ENCODE peak calls at places on chromosome 2, in six cellular contexts. One of them, this sample, is unnamed.

GRCh38 chr2:207869784-207870778 is 100.4 kb upstream of the FZD5 start:
- DNase-seq in right atrium auricular region: no peak
- DNase-seq in AG09319: no peak
- DNase-seq in ovary: no peak
- DNase-seq in uterus: no peak
- DNase-seq in HepG2: peak
- DNase-seq in this sample: no peak

GRCh38 chr2:120401275-120402069 is 55.5 kb downstream of the INHBB start:
- DNase-seq in right atrium auricular region: no peak
- DNase-seq in AG09319: no peak
- DNase-seq in ovary: peak
- DNase-seq in uterus: no peak
- DNase-seq in HepG2: no peak
- DNase-seq in this sample: peak

GRCh38 chr2:11681722-11682589 is 12.0 kb upstream of the NTSR2 start:
- DNase-seq in right atrium auricular region: no peak
- DNase-seq in AG09319: no peak
- DNase-seq in ovary: peak
- DNase-seq in uterus: no peak
- DNase-seq in HepG2: peak
- DNase-seq in this sample: no peak

GRCh38 chr2:133956434-133956935 is 297.4 kb upstream of the MGAT5 start:
- DNase-seq in right atrium auricular region: no peak
- DNase-seq in AG09319: no peak
- DNase-seq in ovary: no peak
- DNase-seq in uterus: no peak
- DNase-seq in HepG2: no peak
- DNase-seq in this sample: no peak

GRCh38 chr2:8886876-8887275 is 49.5 kb upstream of the KIDINS220 start:
- DNase-seq in right atrium auricular region: no peak
- DNase-seq in AG09319: no peak
- DNase-seq in ovary: no peak
- DNase-seq in uterus: no peak
- DNase-seq in HepG2: no peak
- DNase-seq in this sample: no peak

GRCh38 chr2:98854675-98855074 is 81.3 kb downstream of the CRACDL start:
- DNase-seq in right atrium auricular region: no peak
- DNase-seq in AG09319: no peak
- DNase-seq in ovary: no peak
- DNase-seq in uterus: no peak
- DNase-seq in HepG2: no peak
- DNase-seq in this sample: no peak

GRCh38 chr2:16656784-16657391 is 8.7 kb downstream of the CYRIA start:
- DNase-seq in right atrium auricular region: peak
- DNase-seq in AG09319: no peak
- DNase-seq in ovary: no peak
- DNase-seq in uterus: no peak
- DNase-seq in HepG2: no peak
- DNase-seq in this sample: no peak

GRCh38 chr2:233089851-233090250 is 29.7 kb downstream of the INPP5D start:
- DNase-seq in right atrium auricular region: no peak
- DNase-seq in AG09319: no peak
- DNase-seq in ovary: no peak
- DNase-seq in uterus: no peak
- DNase-seq in HepG2: no peak
- DNase-seq in this sample: no peak

GRCh38 chr2:164655750-164656149 is 34.5 kb upstream of the GRB14 start:
- DNase-seq in right atrium auricular region: no peak
- DNase-seq in AG09319: no peak
- DNase-seq in ovary: no peak
- DNase-seq in uterus: no peak
- DNase-seq in HepG2: no peak
- DNase-seq in this sample: no peak

GRCh38 chr2:53435610-53436009 is 332.0 kb upstream of the CHAC2 start:
- DNase-seq in right atrium auricular region: no peak
- DNase-seq in AG09319: no peak
- DNase-seq in ovary: no peak
- DNase-seq in uterus: no peak
- DNase-seq in HepG2: no peak
- DNase-seq in this sample: no peak
- TF ChIP-seq CTCF in right atrium auricular region: no peak
- TF ChIP-seq CTCF in AG09319: no peak
- TF ChIP-seq CTCF in ovary: no peak
- TF ChIP-seq CTCF in uterus: no peak
- TF ChIP-seq CTCF in HepG2: no peak
- TF ChIP-seq CTCF in this sample: no peak

GRCh38 chr2:159555651-159556392 is 60.5 kb downstream of the BAZ2B start:
- DNase-seq in right atrium auricular region: no peak
- DNase-seq in AG09319: no peak
- DNase-seq in ovary: no peak
- DNase-seq in uterus: no peak
- DNase-seq in HepG2: no peak
- DNase-seq in this sample: no peak

GRCh38 chr2:159561242-159561641 is 55.1 kb downstream of the BAZ2B start:
- DNase-seq in right atrium auricular region: no peak
- DNase-seq in AG09319: no peak
- DNase-seq in ovary: no peak
- DNase-seq in uterus: no peak
- DNase-seq in HepG2: no peak
- DNase-seq in this sample: no peak

GRCh38 chr2:159559034-159559433 is 57.3 kb downstream of the BAZ2B start:
- DNase-seq in right atrium auricular region: no peak
- DNase-seq in AG09319: no peak
- DNase-seq in ovary: no peak
- DNase-seq in uterus: no peak
- DNase-seq in HepG2: no peak
- DNase-seq in this sample: no peak

GRCh38 chr2:159558479-159558878 is 57.9 kb downstream of the BAZ2B start:
- DNase-seq in right atrium auricular region: no peak
- DNase-seq in AG09319: no peak
- DNase-seq in ovary: no peak
- DNase-seq in uterus: no peak
- DNase-seq in HepG2: no peak
- DNase-seq in this sample: no peak

DNA sequence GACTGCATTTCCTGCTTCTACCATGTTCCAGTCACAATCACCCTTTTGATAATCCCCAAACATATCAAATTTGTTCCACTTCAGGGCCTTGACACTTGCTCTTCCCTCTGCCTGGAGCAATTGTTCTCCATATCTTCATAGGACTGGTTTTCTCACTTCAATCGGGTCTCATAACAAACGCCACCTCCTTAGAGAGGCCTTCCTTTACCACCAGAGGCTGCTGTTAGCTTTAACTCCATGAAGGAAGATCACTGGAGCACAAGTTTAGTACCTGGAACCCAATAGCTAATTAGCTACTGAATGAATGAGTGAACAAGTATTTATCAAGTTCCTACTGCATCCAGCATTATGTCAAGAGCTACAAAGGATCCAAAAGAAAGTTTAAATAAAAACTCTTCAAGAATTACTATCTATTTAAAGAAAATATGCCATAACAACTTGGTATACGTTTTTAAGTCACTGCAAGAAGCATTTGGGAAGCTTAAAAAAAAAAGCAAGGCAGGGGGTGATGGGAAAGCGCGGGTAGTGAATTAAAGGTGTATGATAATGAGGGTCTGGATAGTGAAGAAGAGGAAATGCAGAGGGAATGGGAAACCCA is 58.8 kb downstream of the BAZ2B start:
- DNase-seq in right atrium auricular region: no peak
- DNase-seq in AG09319: no peak
- DNase-seq in ovary: no peak
- DNase-seq in uterus: no peak
- DNase-seq in HepG2: peak
- DNase-seq in this sample: no peak
- TF ChIP-seq CTCF in right atrium auricular region: peak
- TF ChIP-seq CTCF in AG09319: peak
- TF ChIP-seq CTCF in ovary: no peak
- TF ChIP-seq CTCF in uterus: no peak
- TF ChIP-seq CTCF in HepG2: peak
- TF ChIP-seq CTCF in this sample: no peak

DNA sequence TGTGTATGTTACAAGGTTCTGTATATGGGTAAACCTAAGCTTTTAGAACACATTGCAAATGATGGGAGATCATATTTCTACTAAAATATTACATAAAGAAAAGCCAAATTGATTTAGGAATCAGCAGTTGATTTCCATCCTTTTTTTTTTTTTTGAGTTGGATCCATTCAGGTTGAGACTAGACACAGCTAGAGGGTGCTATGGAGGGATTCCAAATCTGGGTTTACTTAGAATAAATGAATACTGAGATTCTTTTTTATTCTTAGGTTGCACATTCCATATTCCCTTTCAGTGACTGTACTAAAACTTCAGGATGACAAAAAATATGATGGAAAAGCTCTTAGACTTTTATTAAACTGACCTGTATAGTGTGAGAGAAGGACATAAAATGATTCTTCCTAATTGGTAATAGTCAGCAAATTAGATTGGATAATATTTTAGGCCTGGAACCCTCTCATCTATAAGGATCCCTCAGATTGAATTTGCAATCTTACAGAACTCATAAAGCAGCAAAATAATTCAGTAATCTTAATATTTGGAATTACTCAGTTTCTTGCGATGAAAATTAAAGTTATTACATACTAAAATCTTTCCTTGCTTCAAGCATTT is 183.3 kb upstream of the SESTD1 start:
- DNase-seq in right atrium auricular region: no peak
- DNase-seq in AG09319: no peak
- DNase-seq in ovary: no peak
- DNase-seq in uterus: no peak
- DNase-seq in HepG2: no peak
- DNase-seq in this sample: no peak
- TF ChIP-seq CTCF in right atrium auricular region: no peak
- TF ChIP-seq CTCF in AG09319: no peak
- TF ChIP-seq CTCF in ovary: no peak
- TF ChIP-seq CTCF in uterus: no peak
- TF ChIP-seq CTCF in HepG2: no peak
- TF ChIP-seq CTCF in this sample: peak

GRCh38 chr2:126864861-126865260 is 33.8 kb upstream of the TEX51 start:
- DNase-seq in right atrium auricular region: peak
- DNase-seq in AG09319: no peak
- DNase-seq in ovary: no peak
- DNase-seq in uterus: no peak
- DNase-seq in HepG2: no peak
- DNase-seq in this sample: no peak
- TF ChIP-seq CTCF in right atrium auricular region: no peak
- TF ChIP-seq CTCF in AG09319: peak
- TF ChIP-seq CTCF in ovary: no peak
- TF ChIP-seq CTCF in uterus: no peak
- TF ChIP-seq CTCF in HepG2: peak
- TF ChIP-seq CTCF in this sample: no peak

GRCh38 chr2:24489942-24490673 is 946 bp upstream of the NCOA1 start:
- DNase-seq in right atrium auricular region: no peak
- DNase-seq in AG09319: no peak
- DNase-seq in ovary: no peak
- DNase-seq in uterus: peak
- DNase-seq in HepG2: peak
- DNase-seq in this sample: no peak

GRCh38 chr2:24492283-24493272 is 1.5 kb downstream of the NCOA1 start:
- DNase-seq in right atrium auricular region: no peak
- DNase-seq in AG09319: no peak
- DNase-seq in ovary: no peak
- DNase-seq in uterus: no peak
- DNase-seq in HepG2: no peak
- DNase-seq in this sample: no peak

GRCh38 chr2:24491626-24492282 is 700 bp downstream of the NCOA1 start:
- DNase-seq in right atrium auricular region: no peak
- DNase-seq in AG09319: no peak
- DNase-seq in ovary: peak
- DNase-seq in uterus: peak
- DNase-seq in HepG2: no peak
- DNase-seq in this sample: peak

GRCh38 chr2:24489465-24489864 is 1.6 kb upstream of the NCOA1 start:
- DNase-seq in right atrium auricular region: no peak
- DNase-seq in AG09319: no peak
- DNase-seq in ovary: no peak
- DNase-seq in uterus: no peak
- DNase-seq in HepG2: no peak
- DNase-seq in this sample: no peak

DNA sequence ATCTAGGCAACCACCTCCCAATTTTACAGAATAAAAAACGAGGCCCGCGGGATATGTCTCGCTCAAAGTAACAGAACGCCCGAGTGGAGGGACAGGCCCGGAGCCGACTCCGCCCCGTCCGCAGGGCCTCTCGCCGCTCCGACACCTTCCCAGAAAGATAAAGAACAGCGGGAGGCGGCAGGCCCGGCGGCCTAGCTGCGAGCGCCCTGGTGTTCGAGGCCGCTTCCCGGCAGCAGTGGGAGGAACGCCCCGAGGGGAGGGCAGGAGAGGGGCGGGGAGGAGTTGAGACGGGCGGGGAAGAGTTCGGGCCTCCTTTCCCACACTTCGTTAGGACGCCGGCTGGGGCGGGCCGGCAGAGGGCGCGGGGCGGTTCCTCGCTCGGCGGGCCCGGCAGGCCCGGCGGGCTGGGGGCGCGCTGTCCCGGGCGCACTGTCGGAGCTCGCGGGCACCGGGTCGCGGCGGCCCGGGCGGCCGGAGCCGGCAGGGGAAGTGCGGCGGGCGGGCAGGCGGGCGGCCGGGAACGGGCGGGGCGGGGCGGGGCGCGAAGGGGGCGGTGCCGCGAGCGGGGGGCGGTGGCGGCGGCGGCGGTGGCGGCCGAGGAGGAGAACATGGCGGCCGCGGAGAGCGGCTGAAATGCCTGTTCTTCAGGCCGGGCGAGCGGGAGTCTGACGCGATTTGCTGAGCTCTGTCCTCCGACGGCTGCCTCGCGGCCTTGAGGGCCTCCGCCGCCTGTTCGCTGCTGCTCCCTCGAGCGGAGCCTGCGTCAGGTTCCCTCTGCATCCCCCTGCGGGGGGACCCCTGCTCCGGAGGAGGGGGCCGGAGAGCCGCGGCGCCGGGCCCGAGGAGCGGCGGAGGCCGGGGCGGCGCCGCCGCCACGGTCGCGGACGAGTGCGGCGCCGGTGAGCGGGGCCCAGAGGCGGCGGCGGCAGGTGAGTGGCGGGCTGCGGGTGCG is at the start of gene NCOA1:
- DNase-seq in right atrium auricular region: peak
- DNase-seq in AG09319: peak
- DNase-seq in ovary: peak
- DNase-seq in uterus: peak
- DNase-seq in HepG2: peak
- DNase-seq in this sample: peak
- TF ChIP-seq CTCF in right atrium auricular region: no peak
- TF ChIP-seq CTCF in AG09319: peak
- TF ChIP-seq CTCF in ovary: peak
- TF ChIP-seq CTCF in uterus: peak
- TF ChIP-seq CTCF in HepG2: no peak
- TF ChIP-seq CTCF in this sample: peak

GRCh38 chr2:73920577-73921545 is 5.8 kb upstream of the DGUOK start:
- DNase-seq in right atrium auricular region: no peak
- DNase-seq in AG09319: no peak
- DNase-seq in ovary: no peak
- DNase-seq in uterus: peak
- DNase-seq in HepG2: peak
- DNase-seq in this sample: no peak
- TF ChIP-seq CTCF in right atrium auricular region: peak
- TF ChIP-seq CTCF in AG09319: peak
- TF ChIP-seq CTCF in ovary: no peak
- TF ChIP-seq CTCF in uterus: no peak
- TF ChIP-seq CTCF in HepG2: peak
- TF ChIP-seq CTCF in this sample: peak

GRCh38 chr2:131445896-131446295 is 30.0 kb upstream of the TUBA3D start:
- DNase-seq in right atrium auricular region: no peak
- DNase-seq in AG09319: no peak
- DNase-seq in ovary: no peak
- DNase-seq in uterus: no peak
- DNase-seq in HepG2: no peak
- DNase-seq in this sample: no peak
- TF ChIP-seq CTCF in right atrium auricular region: no peak
- TF ChIP-seq CTCF in AG09319: no peak
- TF ChIP-seq CTCF in ovary: no peak
- TF ChIP-seq CTCF in uterus: no peak
- TF ChIP-seq CTCF in HepG2: no peak
- TF ChIP-seq CTCF in this sample: no peak

GRCh38 chr2:216877085-216877484 is 17.2 kb upstream of the TNP1 start:
- DNase-seq in right atrium auricular region: no peak
- DNase-seq in AG09319: no peak
- DNase-seq in ovary: no peak
- DNase-seq in uterus: no peak
- DNase-seq in HepG2: no peak
- DNase-seq in this sample: no peak
- TF ChIP-seq CTCF in right atrium auricular region: no peak
- TF ChIP-seq CTCF in AG09319: no peak
- TF ChIP-seq CTCF in ovary: no peak
- TF ChIP-seq CTCF in uterus: no peak
- TF ChIP-seq CTCF in HepG2: no peak
- TF ChIP-seq CTCF in this sample: peak

This sample was measured in osteocyte.